ENCODE peak calls at places on chromosomes 13 and 19, in four cellular contexts. One of them, this sample, is unnamed.

GRCh38 chr19:7831452-7831851 is 1.4 kb downstream of the EVI5L start:
- DNase-seq in glutamatergic neuron: peak
- DNase-seq in nephron progenitor cell: peak
- DNase-seq in mucosa of descending colon: peak
- DNase-seq in this sample: peak

GRCh38 chr13:48505597-48506091 is 27.2 kb downstream of the RCBTB2 start:
- DNase-seq in glutamatergic neuron: no peak
- DNase-seq in nephron progenitor cell: no peak
- DNase-seq in mucosa of descending colon: no peak
- DNase-seq in this sample: peak

GRCh38 chr13:113927661-113928581 is 46.0 kb downstream of the C13orf46 start:
- DNase-seq in glutamatergic neuron: no peak
- DNase-seq in nephron progenitor cell: no peak
- DNase-seq in mucosa of descending colon: no peak
- DNase-seq in this sample: peak

GRCh38 chr13:90416938-90417337 is 930.5 kb upstream of the MIR17HG start:
- DNase-seq in glutamatergic neuron: no peak
- DNase-seq in nephron progenitor cell: no peak
- DNase-seq in mucosa of descending colon: no peak
- DNase-seq in this sample: no peak

GRCh38 chr13:44331446-44331845 is 42.2 kb upstream of the SERP2 start:
- DNase-seq in glutamatergic neuron: no peak
- DNase-seq in nephron progenitor cell: no peak
- DNase-seq in mucosa of descending colon: no peak
- DNase-seq in this sample: no peak

GRCh38 chr13:37289212-37289935 is 183.9 kb upstream of the CSNK1A1L start:
- DNase-seq in glutamatergic neuron: no peak
- DNase-seq in nephron progenitor cell: no peak
- DNase-seq in mucosa of descending colon: no peak
- DNase-seq in this sample: no peak

GRCh38 chr19:55688422-55689218 is 13.6 kb downstream of the EPN1 start:
- DNase-seq in glutamatergic neuron: peak
- DNase-seq in nephron progenitor cell: peak
- DNase-seq in mucosa of descending colon: peak
- DNase-seq in this sample: no peak

GRCh38 chr19:41218615-41219507 is at the start of gene AXL:
- DNase-seq in glutamatergic neuron: peak
- DNase-seq in nephron progenitor cell: peak
- DNase-seq in mucosa of descending colon: peak
- DNase-seq in this sample: peak

GRCh38 chr19:28632357-28633076 is 580.4 kb downstream of the UQCRFS1 start:
- DNase-seq in glutamatergic neuron: no peak
- DNase-seq in nephron progenitor cell: no peak
- DNase-seq in mucosa of descending colon: no peak
- DNase-seq in this sample: no peak

GRCh38 chr19:6753178-6754031 is 13.8 kb downstream of the SH2D3A start:
- DNase-seq in glutamatergic neuron: peak
- DNase-seq in nephron progenitor cell: peak
- DNase-seq in mucosa of descending colon: peak
- DNase-seq in this sample: peak

GRCh38 chr19:38970664-38971532 is 4.6 kb downstream of the FBXO17 start:
- DNase-seq in glutamatergic neuron: no peak
- DNase-seq in nephron progenitor cell: no peak
- DNase-seq in mucosa of descending colon: no peak
- DNase-seq in this sample: peak

GRCh38 chr19:13783565-13784500 is 9.6 kb downstream of the C19orf53 start:
- DNase-seq in glutamatergic neuron: no peak
- DNase-seq in nephron progenitor cell: no peak
- DNase-seq in mucosa of descending colon: no peak
- DNase-seq in this sample: no peak

GRCh38 chr19:16657384-16657783 is 2.6 kb downstream of the SMIM7 start:
- DNase-seq in glutamatergic neuron: no peak
- DNase-seq in nephron progenitor cell: no peak
- DNase-seq in mucosa of descending colon: no peak
- DNase-seq in this sample: no peak

GRCh38 chr13:90800082-90800746 is 547.3 kb upstream of the MIR17HG start:
- DNase-seq in glutamatergic neuron: no peak
- DNase-seq in nephron progenitor cell: no peak
- DNase-seq in mucosa of descending colon: peak
- DNase-seq in this sample: no peak

GRCh38 chr19:21587117-21587461 is 81.7 kb downstream of the ZNF429 start:
- DNase-seq in glutamatergic neuron: no peak
- DNase-seq in nephron progenitor cell: no peak
- DNase-seq in mucosa of descending colon: no peak
- DNase-seq in this sample: no peak

GRCh38 chr13:71358218-71358617 is 508.8 kb downstream of the DACH1 start:
- DNase-seq in glutamatergic neuron: no peak
- DNase-seq in nephron progenitor cell: no peak
- DNase-seq in mucosa of descending colon: no peak
- DNase-seq in this sample: no peak

GRCh38 chr13:62360609-62361008 is 945.0 kb upstream of the PCDH20 start:
- DNase-seq in glutamatergic neuron: no peak
- DNase-seq in nephron progenitor cell: no peak
- DNase-seq in mucosa of descending colon: no peak
- DNase-seq in this sample: no peak

GRCh38 chr19:4624733-4625362 is 14.5 kb upstream of the TNFAIP8L1 start:
- DNase-seq in glutamatergic neuron: no peak
- DNase-seq in nephron progenitor cell: peak
- DNase-seq in mucosa of descending colon: no peak
- DNase-seq in this sample: peak

GRCh38 chr13:50410921-50411712 is 395.9 kb downstream of the KCNRG start:
- DNase-seq in glutamatergic neuron: no peak
- DNase-seq in nephron progenitor cell: no peak
- DNase-seq in mucosa of descending colon: no peak
- DNase-seq in this sample: peak

GRCh38 chr19:29942404-29943261 is 594 bp downstream of the URI1 start:
- DNase-seq in glutamatergic neuron: peak
- DNase-seq in nephron progenitor cell: peak
- DNase-seq in mucosa of descending colon: peak
- DNase-seq in this sample: peak

GRCh38 chr19:23783634-23784033 is 24.9 kb upstream of the ZNF681 start:
- DNase-seq in glutamatergic neuron: no peak
- DNase-seq in nephron progenitor cell: no peak
- DNase-seq in mucosa of descending colon: no peak
- DNase-seq in this sample: no peak

GRCh38 chr13:28819046-28819747 is 942 bp upstream of the MTUS2 start:
- DNase-seq in glutamatergic neuron: no peak
- DNase-seq in nephron progenitor cell: no peak
- DNase-seq in mucosa of descending colon: no peak
- DNase-seq in this sample: peak

GRCh38 chr13:32142956-32143375 is 111.4 kb downstream of the FRY start:
- DNase-seq in glutamatergic neuron: no peak
- DNase-seq in nephron progenitor cell: no peak
- DNase-seq in mucosa of descending colon: no peak
- DNase-seq in this sample: peak

GRCh38 chr19:35896643-35897040 is 3.7 kb downstream of the NFKBID start:
- DNase-seq in glutamatergic neuron: no peak
- DNase-seq in nephron progenitor cell: no peak
- DNase-seq in mucosa of descending colon: no peak
- DNase-seq in this sample: no peak

GRCh38 chr19:43578787-43579186 is 3.2 kb downstream of the PINLYP start:
- DNase-seq in glutamatergic neuron: no peak
- DNase-seq in nephron progenitor cell: no peak
- DNase-seq in mucosa of descending colon: no peak
- DNase-seq in this sample: no peak

GRCh38 chr13:21076265-21076653 is 14.9 kb upstream of the LATS2 start:
- DNase-seq in glutamatergic neuron: no peak
- DNase-seq in nephron progenitor cell: no peak
- DNase-seq in mucosa of descending colon: no peak
- DNase-seq in this sample: no peak

GRCh38 chr13:33763021-33763420 is 54.9 kb upstream of the RFC3 start:
- DNase-seq in glutamatergic neuron: no peak
- DNase-seq in nephron progenitor cell: no peak
- DNase-seq in mucosa of descending colon: no peak
- DNase-seq in this sample: no peak

GRCh38 chr19:3034194-3034844 is 5.2 kb upstream of the TLE2 start:
- DNase-seq in glutamatergic neuron: no peak
- DNase-seq in nephron progenitor cell: no peak
- DNase-seq in mucosa of descending colon: no peak
- DNase-seq in this sample: peak

GRCh38 chr13:43878897-43879322 is 630 bp downstream of the CCDC122 start:
- DNase-seq in glutamatergic neuron: no peak
- DNase-seq in nephron progenitor cell: no peak
- DNase-seq in mucosa of descending colon: peak
- DNase-seq in this sample: peak

GRCh38 chr13:87234981-87235380 is 436.2 kb upstream of the SLITRK5 start:
- DNase-seq in glutamatergic neuron: no peak
- DNase-seq in nephron progenitor cell: no peak
- DNase-seq in mucosa of descending colon: no peak
- DNase-seq in this sample: peak

GRCh38 chr19:51016798-51017683 is 2.5 kb downstream of the KLK10 start:
- DNase-seq in glutamatergic neuron: peak
- DNase-seq in nephron progenitor cell: peak
- DNase-seq in mucosa of descending colon: peak
- DNase-seq in this sample: peak

GRCh38 chr13:49810825-49811526 is 18.5 kb upstream of the KPNA3 start:
- DNase-seq in glutamatergic neuron: no peak
- DNase-seq in nephron progenitor cell: no peak
- DNase-seq in mucosa of descending colon: no peak
- DNase-seq in this sample: peak

DNA sequence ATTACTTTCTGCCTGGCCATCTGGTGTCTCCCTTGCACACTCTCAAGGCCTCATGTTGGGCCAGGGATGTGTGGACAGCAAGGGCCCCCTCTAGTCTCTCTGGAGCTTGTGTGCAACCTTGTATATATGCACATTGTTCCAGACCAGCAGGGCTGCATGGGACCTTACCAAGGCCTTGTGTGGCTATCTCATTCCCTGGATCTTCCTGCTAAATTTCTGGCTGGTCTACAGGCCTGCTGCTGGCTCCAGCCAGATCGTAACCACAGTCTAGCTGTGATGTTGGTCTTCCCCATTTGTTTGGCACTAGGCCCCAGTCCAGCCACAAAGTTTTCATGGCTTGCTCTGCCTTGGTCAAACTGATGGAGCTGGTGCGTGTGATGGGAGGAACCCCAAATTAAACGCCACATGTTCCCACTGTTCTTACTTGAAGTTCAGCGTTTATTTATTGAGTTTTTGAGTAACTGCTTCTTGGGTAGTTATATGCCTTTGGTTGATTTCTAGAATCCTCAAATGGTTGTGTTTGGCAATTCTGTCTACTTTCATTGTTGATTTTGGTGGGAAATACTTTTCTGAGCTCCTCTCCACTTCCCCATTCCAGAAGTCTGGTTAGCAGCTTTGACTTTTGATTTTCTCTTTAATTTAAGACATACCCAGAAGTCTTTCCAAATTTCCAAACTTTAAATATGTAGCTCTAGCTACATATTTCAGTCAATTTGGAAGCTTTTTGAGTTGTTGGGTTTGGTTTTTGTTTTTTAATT is 56.4 kb downstream of the SIPA1L3 start:
- DNase-seq in glutamatergic neuron: no peak
- DNase-seq in nephron progenitor cell: no peak
- DNase-seq in mucosa of descending colon: no peak
- DNase-seq in this sample: peak
- TF ChIP-seq CTCF in glutamatergic neuron: no peak
- TF ChIP-seq CTCF in nephron progenitor cell: no peak
- TF ChIP-seq CTCF in mucosa of descending colon: no peak
- TF ChIP-seq CTCF in this sample: peak

GRCh38 chr19:10551698-10552301 is 8.1 kb downstream of the ATG4D start:
- DNase-seq in glutamatergic neuron: no peak
- DNase-seq in nephron progenitor cell: no peak
- DNase-seq in mucosa of descending colon: no peak
- DNase-seq in this sample: peak
- TF ChIP-seq CTCF in glutamatergic neuron: no peak
- TF ChIP-seq CTCF in nephron progenitor cell: no peak
- TF ChIP-seq CTCF in mucosa of descending colon: no peak
- TF ChIP-seq CTCF in this sample: peak

GRCh38 chr19:11373885-11374448 is 499 bp upstream of the SWSAP1 start:
- DNase-seq in glutamatergic neuron: no peak
- DNase-seq in nephron progenitor cell: no peak
- DNase-seq in mucosa of descending colon: no peak
- DNase-seq in this sample: no peak

GRCh38 chr19:11374449-11375142 is at the start of gene SWSAP1:
- DNase-seq in glutamatergic neuron: peak
- DNase-seq in nephron progenitor cell: peak
- DNase-seq in mucosa of descending colon: peak
- DNase-seq in this sample: peak

GRCh38 chr19:11373166-11373884 is 1.1 kb upstream of the SWSAP1 start:
- DNase-seq in glutamatergic neuron: peak
- DNase-seq in nephron progenitor cell: peak
- DNase-seq in mucosa of descending colon: no peak
- DNase-seq in this sample: peak

GRCh38 chr19:11377237-11377636 is 2.8 kb downstream of the SWSAP1 start:
- DNase-seq in glutamatergic neuron: no peak
- DNase-seq in nephron progenitor cell: no peak
- DNase-seq in mucosa of descending colon: no peak
- DNase-seq in this sample: peak

DNA sequence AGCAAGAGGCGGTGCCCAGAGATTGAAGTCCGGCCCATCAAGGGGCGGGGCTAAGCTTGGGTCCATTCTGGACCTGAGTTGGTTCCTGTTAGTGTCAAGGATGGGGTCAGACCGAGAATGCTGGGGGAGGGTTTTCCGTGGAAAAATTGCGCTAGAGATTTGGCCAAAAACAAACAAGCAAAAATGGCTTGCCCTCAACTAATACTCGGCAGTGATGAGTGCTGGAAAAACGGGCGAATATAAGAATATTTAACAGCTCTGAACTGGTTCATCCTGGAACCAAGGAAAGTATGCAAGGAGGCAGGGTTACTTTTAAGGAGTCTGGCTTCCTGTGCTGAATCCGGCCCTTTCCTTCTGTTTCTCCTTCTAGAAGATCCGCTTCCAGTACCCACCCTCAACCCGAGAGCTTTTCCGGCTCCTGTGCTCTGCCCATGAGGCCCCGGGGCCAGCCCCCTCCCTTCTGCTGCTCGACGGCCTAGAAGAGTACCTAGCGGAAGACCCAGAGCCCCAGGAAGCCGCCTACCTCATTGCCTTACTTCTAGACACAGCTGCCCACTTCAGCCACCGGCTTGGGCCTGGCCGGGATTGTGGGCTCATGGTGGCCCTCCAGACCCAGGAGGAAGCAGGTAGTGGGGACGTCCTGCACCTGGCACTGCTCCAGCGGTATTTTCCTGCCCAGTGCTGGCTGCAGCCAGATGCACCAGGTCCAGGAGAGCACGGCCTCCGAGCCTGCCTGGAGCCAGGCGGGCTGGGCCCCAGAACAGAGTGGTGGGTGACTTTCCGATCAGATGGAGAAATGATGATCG is 880 bp downstream of the SWSAP1 start:
- DNase-seq in glutamatergic neuron: no peak
- DNase-seq in nephron progenitor cell: peak
- DNase-seq in mucosa of descending colon: peak
- DNase-seq in this sample: no peak
- TF ChIP-seq CTCF in glutamatergic neuron: no peak
- TF ChIP-seq CTCF in nephron progenitor cell: no peak
- TF ChIP-seq CTCF in mucosa of descending colon: no peak
- TF ChIP-seq CTCF in this sample: no peak

DNA sequence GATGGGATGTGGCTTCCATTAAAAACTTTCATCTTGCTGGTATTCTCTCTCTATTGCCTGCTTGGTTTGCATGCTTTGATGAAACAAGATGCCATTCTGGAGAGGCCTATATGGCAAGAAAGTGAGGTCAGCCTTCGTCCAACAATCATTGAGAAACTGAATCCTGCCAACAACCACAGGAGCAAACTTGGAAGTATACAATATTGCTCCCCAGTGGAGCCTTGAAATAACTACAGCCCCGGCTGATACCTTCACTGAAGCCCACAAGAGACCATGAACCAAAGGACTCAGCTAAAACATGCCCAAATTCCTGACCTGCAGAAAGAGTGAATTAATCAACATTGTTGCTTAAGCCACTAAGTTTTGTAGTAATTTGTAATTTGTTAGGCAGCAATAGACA is 82.5 kb upstream of the FGF14 start:
- DNase-seq in glutamatergic neuron: no peak
- DNase-seq in nephron progenitor cell: no peak
- DNase-seq in mucosa of descending colon: no peak
- DNase-seq in this sample: no peak
- TF ChIP-seq CTCF in glutamatergic neuron: peak
- TF ChIP-seq CTCF in nephron progenitor cell: peak
- TF ChIP-seq CTCF in mucosa of descending colon: no peak
- TF ChIP-seq CTCF in this sample: no peak